ENCODE peak calls at places on chromosomes 6 and 20, in five cellular contexts. U is IMR-90, Y is PC-3, L is endothelial cell, H is left lung. T is an unnamed sample.

GRCh38 chr20:44324343-44324742 is 12.5 kb upstream of the R3HDML start:
- DNase-seq in Y (no peak), H (no peak), U (no peak), L (no peak), T (no peak)

GRCh38 chr20:8557711-8558110 is 425.6 kb downstream of the PLCB1 start:
- DNase-seq in L (no peak), H (no peak), U (peak), Y (no peak), T (no peak)

GRCh38 chr6:170046786-170047626 is 243.9 kb downstream of the DLL1 start:
- DNase-seq in H (peak), Y (no peak), U (no peak), L (no peak), T (no peak)

GRCh38 chr6:13554929-13555333 is 19.5 kb upstream of the SIRT5 start:
- DNase-seq in L (peak), Y (no peak), U (peak), H (no peak), T (no peak)

GRCh38 chr6:43434441-43434840 is 7.1 kb downstream of the ABCC10 start:
- DNase-seq in U (no peak), L (no peak), H (no peak), Y (no peak), T (no peak)

GRCh38 chr6:157825243-157825904 is 2.3 kb downstream of the SNX9 start:
- DNase-seq in L (no peak), U (peak), H (no peak), Y (peak), T (no peak)

GRCh38 chr20:3238616-3239025 is 369 bp downstream of the SLC4A11 start:
- DNase-seq in U (no peak), Y (peak), L (peak), H (no peak), T (no peak)

GRCh38 chr6:148572676-148573335 is 174.0 kb upstream of the UST start:
- DNase-seq in L (no peak), Y (no peak), H (no peak), U (no peak), T (no peak)

GRCh38 chr6:136677344-136677743 is 114.9 kb downstream of the MAP3K5 start:
- DNase-seq in Y (peak), U (no peak), L (no peak), H (no peak), T (no peak)

GRCh38 chr20:3889489-3890409 is 562 bp downstream of the PANK2 start:
- DNase-seq in H (peak), U (no peak), Y (peak), L (peak), T (peak)

GRCh38 chr6:20467437-20467836 is 65.8 kb downstream of the E2F3 start:
- DNase-seq in L (no peak), Y (no peak), H (no peak), U (no peak), T (no peak)

GRCh38 chr20:17910828-17911294 is 57.7 kb downstream of the SNX5 start:
- DNase-seq in L (no peak), Y (peak), U (peak), H (no peak), T (no peak)

GRCh38 chr6:13404115-13404891 is 76.0 kb upstream of the TBC1D7 start:
- DNase-seq in L (no peak), H (no peak), U (peak), Y (peak), T (no peak)

GRCh38 chr6:39188577-39188976 is 40.7 kb downstream of the KCNK5 start:
- DNase-seq in L (no peak), H (no peak), Y (no peak), U (no peak), T (no peak)

GRCh38 chr20:48607544-48607865 is 220.3 kb downstream of the PREX1 start:
- DNase-seq in U (no peak), L (no peak), Y (no peak), H (no peak), T (peak)

GRCh38 chr6:111566873-111567517 is 38.7 kb downstream of the TRAF3IP2 start:
- DNase-seq in H (peak), U (no peak), L (peak), Y (no peak), T (no peak)

GRCh38 chr20:13492001-13492480 is 146.7 kb downstream of the TASP1 start:
- DNase-seq in H (no peak), L (peak), U (peak), Y (peak), T (no peak)

GRCh38 chr20:7627734-7628663 is 312.3 kb downstream of the HAO1 start:
- DNase-seq in H (no peak), Y (peak), U (no peak), L (no peak), T (no peak)

GRCh38 chr6:89267918-89268317 is 47.2 kb downstream of the GABRR2 start:
- DNase-seq in H (no peak), L (no peak), U (no peak), Y (no peak), T (no peak)

GRCh38 chr6:38161754-38162492 is 342.4 kb downstream of the ZFAND3 start:
- DNase-seq in U (no peak), L (no peak), H (no peak), Y (no peak), T (no peak)

GRCh38 chr6:157486632-157487031 is 105.6 kb downstream of the ZDHHC14 start:
- DNase-seq in Y (no peak), H (no peak), U (no peak), L (peak), T (no peak)

GRCh38 chr6:116876635-116877611 is at the start of gene RFX6:
- DNase-seq in H (peak), Y (no peak), L (peak), U (no peak), T (no peak)

GRCh38 chr6:78744144-78744543 is 123.2 kb upstream of the IRAK1BP1 start:
- DNase-seq in L (no peak), H (no peak), U (no peak), Y (no peak), T (no peak)

GRCh38 chr6:18327621-18328548 is 59.3 kb upstream of the RNF144B start:
- DNase-seq in Y (no peak), L (no peak), U (no peak), H (peak), T (no peak)

GRCh38 chr20:43821795-43822194 is 92.9 kb upstream of the TOX2 start:
- DNase-seq in Y (no peak), H (no peak), L (no peak), U (no peak), T (no peak)

GRCh38 chr6:127514396-127515227 is 4.5 kb downstream of the MTCL3 start:
- DNase-seq in U (peak), L (peak), H (peak), Y (no peak), T (no peak)

GRCh38 chr6:167714166-167714565 is 112.5 kb upstream of the AFDN start:
- DNase-seq in Y (no peak), H (no peak), U (no peak), L (no peak), T (no peak)

GRCh38 chr6:142926494-142927273 is 18.3 kb downstream of the HIVEP2 start:
- DNase-seq in U (peak), H (peak), Y (peak), L (peak), T (peak)

GRCh38 chr6:149752600-149752999 is 3.1 kb downstream of the PCMT1 start:
- DNase-seq in Y (no peak), U (no peak), H (no peak), L (no peak), T (no peak)

GRCh38 chr6:7246401-7247178 is 66.4 kb downstream of the SSR1 start:
- DNase-seq in H (no peak), L (no peak), Y (no peak), U (no peak), T (no peak)
- TF ChIP-seq CTCF in H (no peak), L (no peak), Y (no peak), U (no peak), T (no peak)

GRCh38 chr6:122778334-122778733 is 1.2 kb upstream of the FABP7 start:
- DNase-seq in H (no peak), L (no peak), U (no peak), Y (no peak), T (no peak)

GRCh38 chr6:122775975-122776374 is 3.5 kb upstream of the FABP7 start:
- DNase-seq in U (no peak), H (no peak), L (no peak), Y (no peak), T (no peak)

GRCh38 chr6:122770835-122771601 is 8.5 kb upstream of the FABP7 start:
- DNase-seq in H (no peak), L (no peak), Y (peak), U (no peak), T (no peak)

GRCh38 chr6:122772724-122773123 is 6.8 kb upstream of the FABP7 start:
- DNase-seq in U (no peak), Y (peak), H (no peak), L (no peak), T (no peak)
- TF ChIP-seq CTCF in U (no peak), Y (no peak), H (no peak), L (no peak), T (no peak)

GRCh38 chr20:62741191-62741676 is 32.6 kb downstream of the NTSR1 start:
- DNase-seq in L (peak), Y (peak), H (peak), U (no peak), T (peak)

GRCh38 chr20:62739067-62739466 is 30.4 kb downstream of the NTSR1 start:
- DNase-seq in Y (no peak), L (no peak), H (no peak), U (no peak), T (no peak)

GRCh38 chr20:62741701-62742491 is 33.3 kb downstream of the NTSR1 start:
- DNase-seq in H (peak), U (no peak), L (no peak), Y (no peak), T (no peak)

GRCh38 chr20:62739581-62740285 is 31.1 kb downstream of the NTSR1 start:
- DNase-seq in U (no peak), H (peak), L (no peak), Y (peak), T (no peak)

GRCh38 chr20:62740286-62741141 is 31.9 kb downstream of the NTSR1 start:
- DNase-seq in H (peak), L (no peak), Y (peak), U (peak), T (no peak)
- TF ChIP-seq CTCF in H (no peak), L (no peak), Y (peak), U (no peak), T (no peak)

DNA sequence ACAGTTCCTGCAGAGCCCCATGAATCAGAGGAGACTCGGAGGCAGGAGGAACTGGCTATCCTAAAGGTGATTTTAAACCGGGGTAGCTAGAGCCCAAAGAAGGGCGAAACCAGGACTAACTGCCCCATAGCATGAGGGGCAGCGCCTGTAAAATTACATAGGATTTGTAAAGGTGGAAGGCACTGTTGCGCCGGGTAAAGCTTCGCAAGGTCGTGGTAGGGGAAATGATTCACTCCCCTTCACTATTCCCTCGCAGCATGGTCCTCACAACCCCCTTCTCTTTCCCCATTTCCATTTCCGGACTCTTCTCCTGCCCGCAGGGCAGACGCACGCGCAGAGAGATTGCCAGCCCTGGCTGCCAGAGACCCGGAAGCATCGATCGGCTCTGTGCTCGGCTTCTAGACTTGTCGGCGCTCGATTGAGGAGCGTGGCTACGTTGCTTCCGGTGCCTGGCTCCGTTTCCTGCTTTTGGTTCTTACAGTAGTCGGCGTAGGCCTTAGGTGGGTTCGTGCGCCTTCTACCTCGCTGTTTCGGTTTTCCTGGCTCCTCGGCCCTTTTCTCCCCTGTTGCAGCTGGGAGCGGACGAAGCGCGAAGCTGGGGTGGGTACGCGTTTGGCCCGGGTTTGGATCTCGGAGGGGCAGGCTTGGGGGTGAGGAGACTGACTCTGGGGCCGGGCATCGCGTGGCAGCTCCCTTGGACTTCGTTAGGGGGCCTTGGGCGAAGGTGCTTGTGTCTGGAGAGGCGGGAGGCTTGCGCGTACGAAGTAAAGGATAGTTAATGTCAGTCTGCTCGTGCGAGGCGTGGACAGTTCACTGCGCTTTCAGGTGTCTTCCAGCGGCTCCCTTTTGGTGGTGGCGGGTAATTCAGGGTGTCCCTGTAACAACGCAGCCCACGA is at the start of gene SNRPB2:
- DNase-seq in L (peak), U (peak), H (peak), Y (peak), T (peak)
- TF ChIP-seq CTCF in L (no peak), U (no peak), H (no peak), Y (no peak), T (no peak)

GRCh38 chr6:36722365-36722764 is 24.7 kb downstream of the RAB44 start:
- DNase-seq in U (no peak), L (no peak), Y (no peak), H (no peak), T (no peak)

GRCh38 chr6:36727491-36728021 is 29.9 kb downstream of the RAB44 start:
- DNase-seq in H (no peak), L (no peak), U (peak), Y (peak), T (no peak)

GRCh38 chr6:36725581-36725980 is 28.0 kb downstream of the RAB44 start:
- DNase-seq in H (no peak), L (no peak), U (no peak), Y (no peak), T (no peak)

GRCh38 chr6:36722879-36723278 is 25.3 kb downstream of the RAB44 start:
- DNase-seq in L (no peak), Y (no peak), U (no peak), H (no peak), T (no peak)

GRCh38 chr6:36724514-36725385 is 27.1 kb downstream of the RAB44 start:
- DNase-seq in U (peak), L (peak), H (peak), Y (peak), T (peak)
- TF ChIP-seq CTCF in U (peak), L (peak), H (peak), Y (peak), T (peak)

GRCh38 chr6:50850223-50850751 is 31.6 kb downstream of the TFAP2B start:
- DNase-seq in H (no peak), U (no peak), L (peak), Y (peak), T (no peak)
- TF ChIP-seq CTCF in H (no peak), U (no peak), L (no peak), Y (no peak), T (no peak)

DNA sequence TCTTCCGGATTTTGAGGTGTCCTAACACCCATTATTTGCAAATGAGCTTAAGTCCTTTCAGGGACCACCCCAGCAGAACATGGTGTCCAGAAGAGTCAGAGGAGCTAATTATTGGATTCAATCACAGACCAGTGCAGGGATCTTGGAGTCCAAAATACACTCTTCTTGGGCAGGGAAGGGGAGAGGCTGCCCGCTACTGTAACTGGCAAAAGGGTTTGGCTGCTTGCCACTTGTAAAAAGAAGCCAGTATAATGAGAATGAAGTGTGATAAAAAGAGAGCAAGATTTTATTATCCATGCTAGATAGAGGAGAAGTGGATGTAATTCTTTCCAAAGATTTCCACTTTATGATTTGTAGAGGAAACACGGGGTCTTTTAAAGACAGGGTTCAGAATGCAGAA is 19.3 kb downstream of the SPINT3 start:
- DNase-seq in Y (no peak), U (no peak), L (no peak), H (no peak), T (no peak)
- TF ChIP-seq CTCF in Y (no peak), U (no peak), L (no peak), H (no peak), T (no peak)

DNA sequence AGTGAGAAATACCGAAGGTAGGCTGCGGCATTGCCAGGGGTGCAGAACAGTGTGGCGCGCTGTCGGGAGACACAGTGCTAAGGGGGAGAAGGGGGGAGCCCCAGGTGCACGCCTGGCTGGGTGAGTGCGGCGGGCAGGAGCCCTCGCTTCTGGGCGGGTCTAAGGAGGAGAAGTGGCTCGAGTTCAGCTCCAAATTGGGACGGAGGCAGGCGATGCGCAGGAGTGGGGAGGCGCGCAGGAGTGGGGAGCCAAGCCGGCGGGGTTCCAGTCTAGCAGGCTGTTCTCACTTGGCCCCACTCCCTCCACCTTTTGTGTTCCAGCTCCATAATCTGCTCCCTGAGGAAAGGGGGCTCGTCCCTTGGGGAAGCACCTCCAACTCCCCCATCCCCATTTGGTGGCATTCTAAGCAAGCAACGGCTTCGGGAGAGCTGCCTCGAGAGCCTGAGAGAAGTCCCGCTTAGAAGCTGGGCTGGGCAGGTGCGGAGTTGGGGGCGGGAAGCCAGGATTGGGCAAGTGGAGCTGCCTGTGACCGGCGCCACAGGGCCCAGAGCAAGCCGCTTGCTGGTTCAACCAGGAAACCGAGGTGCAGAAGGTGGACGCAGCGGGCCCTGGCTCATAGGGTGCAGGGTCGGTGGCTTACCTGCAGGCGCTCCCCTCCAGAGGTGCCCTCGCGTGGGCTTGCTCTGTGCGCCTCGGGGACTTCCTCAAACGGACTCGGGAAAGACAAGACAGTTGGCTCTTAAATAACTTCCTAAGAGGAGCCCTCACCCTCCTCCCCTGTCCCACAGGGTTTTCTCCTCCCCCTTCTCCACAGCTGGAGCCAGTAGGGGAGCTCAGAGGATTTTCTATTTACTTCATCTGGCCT is at the start of gene F13A1:
- DNase-seq in Y (no peak), H (peak), L (no peak), U (no peak), T (no peak)
- TF ChIP-seq CTCF in Y (no peak), H (no peak), L (no peak), U (no peak), T (no peak)

GRCh38 chr6:28838634-28839442 is 84.9 kb downstream of the TRIM27 start:
- DNase-seq in L (peak), Y (peak), U (peak), H (peak), T (peak)
- TF ChIP-seq CTCF in L (peak), Y (peak), U (peak), H (peak), T (peak)

DNA sequence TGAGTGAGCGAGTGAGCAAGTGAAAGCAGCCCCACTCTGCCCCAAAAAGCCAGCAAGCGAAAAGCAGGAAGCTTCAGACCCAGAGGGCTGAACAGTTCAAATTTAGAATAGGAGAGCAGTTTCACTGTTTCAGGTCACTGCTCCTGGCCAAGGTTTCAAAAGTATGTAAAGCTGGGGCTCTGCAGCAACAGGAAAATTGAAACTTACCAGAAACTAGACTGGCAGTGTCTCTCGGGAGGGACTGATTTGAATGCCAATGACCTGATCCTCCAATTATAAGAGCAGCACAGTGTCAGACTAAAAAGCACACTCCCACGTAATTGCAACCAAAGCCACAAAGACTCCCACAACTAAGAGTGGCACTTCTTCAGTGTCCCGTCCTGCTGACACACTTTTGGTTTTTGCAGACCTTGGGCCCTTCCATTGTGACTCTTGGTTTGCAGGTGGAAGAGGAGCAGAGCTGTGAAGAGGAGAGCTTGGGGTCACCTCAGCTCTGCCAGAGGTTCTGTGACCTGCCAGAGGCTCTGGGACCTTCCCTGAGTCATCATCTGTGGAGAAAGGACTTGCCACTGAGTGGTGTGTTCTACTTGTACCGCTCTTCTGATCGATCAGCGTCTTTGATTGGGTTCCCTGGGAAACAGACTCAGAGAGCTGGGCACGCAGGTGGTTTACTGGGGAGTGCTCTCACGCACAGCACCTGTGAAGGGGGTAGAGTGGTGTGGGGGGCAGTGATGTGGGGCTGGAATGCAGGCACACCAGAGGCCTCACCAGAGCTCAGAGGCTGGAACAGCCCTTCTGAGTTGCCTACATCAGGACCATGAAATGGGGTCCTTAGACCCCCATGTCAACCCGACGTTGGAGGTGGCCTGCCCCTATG is 52.7 kb upstream of the PTGIS start:
- DNase-seq in H (no peak), L (no peak), Y (no peak), U (no peak), T (no peak)
- TF ChIP-seq CTCF in H (no peak), L (no peak), Y (no peak), U (no peak), T (no peak)

T was measured in tibial artery.